ENCODE peak calls at places on chromosomes 16 and 17, in five cellular contexts. I is body of pancreas; T is stimulated activated naive CD8-positive, alpha-beta T cell treated with anti-CD3 and anti-CD28 coated beads, Interleukin-15, amount 100 ng/mL, for 72 hours; E is erythroblast; U is ureter. M is an unnamed sample.

GRCh38 chr16:31713945-31714898 is 159.4 kb upstream of the ZNF267 start:
- DNase-seq in I (peak), T (peak), E (peak), U (no peak), M (peak)

GRCh38 chr16:66618588-66618987 is 14.1 kb downstream of the CMTM3 start:
- DNase-seq in I (no peak), T (no peak), E (no peak), U (no peak), M (no peak)

GRCh38 chr16:79562166-79562823 is 38.2 kb downstream of the MAF start:
- DNase-seq in I (no peak), T (no peak), E (no peak), U (no peak), M (no peak)

GRCh38 chr16:82504811-82505210 is 122.0 kb upstream of the CDH13 start:
- DNase-seq in I (no peak), T (no peak), E (no peak), U (no peak), M (no peak)

GRCh38 chr17:6402258-6402657 is 32.7 kb downstream of the AIPL1 start:
- DNase-seq in I (no peak), T (no peak), E (no peak), U (no peak), M (no peak)

GRCh38 chr17:44260296-44260695 is 7.6 kb downstream of the SLC4A1 start:
- DNase-seq in I (no peak), T (no peak), E (no peak), U (no peak), M (no peak)

GRCh38 chr16:56767018-56767417 is 37.1 kb downstream of the NUP93 start:
- DNase-seq in I (no peak), T (no peak), E (no peak), U (no peak), M (no peak)

GRCh38 chr17:56909742-56910508 is 3.9 kb downstream of the TRIM25 start:
- DNase-seq in I (no peak), T (no peak), E (peak), U (no peak), M (peak)

GRCh38 chr17:2853722-2854580 is 57.7 kb downstream of the RAP1GAP2 start:
- DNase-seq in I (peak), T (no peak), E (no peak), U (no peak), M (no peak)

GRCh38 chr16:66131156-66131807 is 235.2 kb upstream of the CDH5 start:
- DNase-seq in I (no peak), T (no peak), E (no peak), U (no peak), M (no peak)

GRCh38 chr16:87017388-87018012 is 299.7 kb downstream of the C16orf95 start:
- DNase-seq in I (no peak), T (no peak), E (no peak), U (no peak), M (peak)

GRCh38 chr17:60863892-60864673 is 186.4 kb downstream of the BCAS3 start:
- DNase-seq in I (no peak), T (no peak), E (no peak), U (no peak), M (peak)